ENCODE peak calls at places on chromosomes 2 and 18, in seven cellular contexts. Y is stimulated activated CD4-positive, alpha-beta T cell treated with anti-CD3 and anti-CD28 coated beads, Interleukin-1b, Interleukin-23, amount 100 ng/mL, for 48 hours; R is right lobe of liver; U is foreskin keratinocyte; K is uterus; J is PC-9; N is activated T-cell treated with anti-CD3 and anti-CD28 coated beads, Interleukin-2, amount 50 U/mL, for 1 hour. V is an unnamed sample.

GRCh38 chr2:202521470-202521869 is 113.3 kb upstream of the FAM117B start:
- DNase-seq in K (no peak), R (no peak), U (no peak), J (no peak), N (no peak), Y (no peak), V (no peak)

GRCh38 chr2:54471221-54471711 is 15.1 kb downstream of the SPTBN1 start:
- DNase-seq in K (peak), R (no peak), N (no peak), J (peak), U (no peak), Y (no peak), V (no peak)

GRCh38 chr2:95025406-95026319 is at the start of gene MAL:
- DNase-seq in R (no peak), K (no peak), U (no peak), J (peak), N (peak), Y (peak), V (no peak)

GRCh38 chr2:74927617-74928016 is 30.8 kb upstream of the POLE4 start:
- DNase-seq in J (no peak), N (no peak), U (no peak), K (no peak), Y (no peak), R (no peak), V (no peak)

GRCh38 chr2:212136216-212136795 is 402.3 kb downstream of the ERBB4 start:
- DNase-seq in Y (no peak), R (no peak), J (no peak), K (no peak), N (no peak), U (no peak), V (no peak)

GRCh38 chr18:6205706-6206105 is 209.0 kb downstream of the L3MBTL4 start:
- DNase-seq in Y (no peak), J (no peak), U (no peak), N (no peak), K (no peak), R (no peak), V (no peak)

GRCh38 chr2:152098798-152099654 is at the start of gene CACNB4:
- DNase-seq in Y (no peak), K (no peak), R (no peak), N (peak), J (no peak), U (no peak), V (no peak)

GRCh38 chr2:234674781-234675201 is 177.9 kb upstream of the ARL4C start:
- DNase-seq in Y (no peak), J (peak), R (no peak), U (no peak), K (no peak), N (no peak), V (no peak)

GRCh38 chr2:68391099-68391498 is 26.0 kb downstream of the PLEK start:
- DNase-seq in J (no peak), Y (no peak), U (no peak), R (no peak), K (no peak), N (no peak), V (no peak)

GRCh38 chr2:196520610-196521009 is 118.9 kb upstream of the CCDC150 start:
- DNase-seq in N (no peak), K (no peak), J (no peak), U (no peak), R (no peak), Y (no peak), V (no peak)

GRCh38 chr18:61589724-61590065 is 256.5 kb downstream of the CDH20 start:
- DNase-seq in N (no peak), U (no peak), R (no peak), K (peak), J (no peak), Y (no peak), V (no peak)

GRCh38 chr2:20179755-20180594 is 45.0 kb downstream of the SDC1 start:
- DNase-seq in U (peak), K (no peak), N (no peak), Y (no peak), J (no peak), R (peak), V (peak)

GRCh38 chr18:11852048-11852341 is 782 bp downstream of the CHMP1B start:
- DNase-seq in J (no peak), U (no peak), K (no peak), Y (no peak), R (no peak), N (no peak), V (no peak)

GRCh38 chr2:43102366-43103092 is 123.9 kb downstream of the ZFP36L2 start:
- DNase-seq in R (no peak), N (no peak), Y (no peak), K (no peak), J (no peak), U (no peak), V (no peak)

GRCh38 chr2:215880970-215881369 is 132.4 kb downstream of the MREG start:
- DNase-seq in J (no peak), R (no peak), Y (no peak), U (no peak), K (no peak), N (no peak), V (no peak)

GRCh38 chr18:21896732-21897336 is 156.2 kb downstream of the MIB1 start:
- DNase-seq in Y (no peak), U (no peak), K (no peak), J (no peak), R (no peak), N (no peak), V (no peak)

GRCh38 chr2:10136187-10136934 is 13.8 kb downstream of the RRM2 start:
- DNase-seq in Y (no peak), N (no peak), R (no peak), J (no peak), U (no peak), K (no peak), V (no peak)

GRCh38 chr18:26502834-26503233 is 45.5 kb downstream of the KCTD1 start:
- DNase-seq in U (no peak), R (no peak), Y (no peak), J (no peak), K (no peak), N (no peak), V (no peak)

GRCh38 chr2:43184339-43184895 is 42.0 kb downstream of the ZFP36L2 start:
- DNase-seq in J (peak), R (no peak), Y (peak), U (peak), K (no peak), N (no peak), V (peak)

V was measured in epithelial cell of prostate.